ENCODE peak calls at places on chromosome 4, in five cellular contexts. One of them, this sample, is unnamed.

GRCh38 chr4:123977623-123978022 is 581.0 kb downstream of the SPRY1 start:
- DNase-seq in activated T-cell treated with anti-CD3 and anti-CD28 coated beads, Interleukin-2, amount 50 U/mL, for 72 hours: no peak
- DNase-seq in stimulated activated CD4-positive, alpha-beta T cell treated with anti-CD3 and anti-CD28 coated beads, TNF-alpha, amount 100 ng/mL, for 24 hours: no peak
- DNase-seq in stimulated activated CD8-positive, alpha-beta memory T cell treated with anti-CD3 and anti-CD28 coated beads, Interleukin-7, amount 100 ng/mL, for 1 hour: no peak
- DNase-seq in EL: no peak
- DNase-seq in this sample: no peak

GRCh38 chr4:106444557-106444956 is 76.0 kb upstream of the GIMD1 start:
- DNase-seq in stimulated activated CD8-positive, alpha-beta memory T cell treated with anti-CD3 and anti-CD28 coated beads, Interleukin-7, amount 100 ng/mL, for 1 hour: no peak
- DNase-seq in stimulated activated CD4-positive, alpha-beta T cell treated with anti-CD3 and anti-CD28 coated beads, TNF-alpha, amount 100 ng/mL, for 24 hours: no peak
- DNase-seq in EL: peak
- DNase-seq in activated T-cell treated with anti-CD3 and anti-CD28 coated beads, Interleukin-2, amount 50 U/mL, for 72 hours: no peak
- DNase-seq in this sample: no peak

GRCh38 chr4:151409470-151410313 is 716 bp downstream of the FHIP1A start:
- DNase-seq in stimulated activated CD8-positive, alpha-beta memory T cell treated with anti-CD3 and anti-CD28 coated beads, Interleukin-7, amount 100 ng/mL, for 1 hour: no peak
- DNase-seq in stimulated activated CD4-positive, alpha-beta T cell treated with anti-CD3 and anti-CD28 coated beads, TNF-alpha, amount 100 ng/mL, for 24 hours: no peak
- DNase-seq in EL: no peak
- DNase-seq in activated T-cell treated with anti-CD3 and anti-CD28 coated beads, Interleukin-2, amount 50 U/mL, for 72 hours: no peak
- DNase-seq in this sample: no peak

GRCh38 chr4:78581626-78582025 is 30.1 kb downstream of the ANXA3 start:
- DNase-seq in activated T-cell treated with anti-CD3 and anti-CD28 coated beads, Interleukin-2, amount 50 U/mL, for 72 hours: no peak
- DNase-seq in stimulated activated CD4-positive, alpha-beta T cell treated with anti-CD3 and anti-CD28 coated beads, TNF-alpha, amount 100 ng/mL, for 24 hours: no peak
- DNase-seq in stimulated activated CD8-positive, alpha-beta memory T cell treated with anti-CD3 and anti-CD28 coated beads, Interleukin-7, amount 100 ng/mL, for 1 hour: no peak
- DNase-seq in EL: no peak
- DNase-seq in this sample: no peak

GRCh38 chr4:6719611-6720179 is 3.7 kb downstream of the BLOC1S4 start:
- DNase-seq in activated T-cell treated with anti-CD3 and anti-CD28 coated beads, Interleukin-2, amount 50 U/mL, for 72 hours: no peak
- DNase-seq in stimulated activated CD8-positive, alpha-beta memory T cell treated with anti-CD3 and anti-CD28 coated beads, Interleukin-7, amount 100 ng/mL, for 1 hour: no peak
- DNase-seq in stimulated activated CD4-positive, alpha-beta T cell treated with anti-CD3 and anti-CD28 coated beads, TNF-alpha, amount 100 ng/mL, for 24 hours: no peak
- DNase-seq in EL: no peak
- DNase-seq in this sample: no peak

GRCh38 chr4:75477201-75477600 is 37.0 kb downstream of the RCHY1 start:
- DNase-seq in stimulated activated CD8-positive, alpha-beta memory T cell treated with anti-CD3 and anti-CD28 coated beads, Interleukin-7, amount 100 ng/mL, for 1 hour: no peak
- DNase-seq in activated T-cell treated with anti-CD3 and anti-CD28 coated beads, Interleukin-2, amount 50 U/mL, for 72 hours: no peak
- DNase-seq in EL: no peak
- DNase-seq in stimulated activated CD4-positive, alpha-beta T cell treated with anti-CD3 and anti-CD28 coated beads, TNF-alpha, amount 100 ng/mL, for 24 hours: no peak
- DNase-seq in this sample: no peak

GRCh38 chr4:56783986-56784385 is 37.5 kb downstream of the SPINK2 start:
- DNase-seq in EL: no peak
- DNase-seq in activated T-cell treated with anti-CD3 and anti-CD28 coated beads, Interleukin-2, amount 50 U/mL, for 72 hours: no peak
- DNase-seq in stimulated activated CD4-positive, alpha-beta T cell treated with anti-CD3 and anti-CD28 coated beads, TNF-alpha, amount 100 ng/mL, for 24 hours: no peak
- DNase-seq in stimulated activated CD8-positive, alpha-beta memory T cell treated with anti-CD3 and anti-CD28 coated beads, Interleukin-7, amount 100 ng/mL, for 1 hour: no peak
- DNase-seq in this sample: no peak

GRCh38 chr4:135050086-135050717 is 848.6 kb upstream of the PABPC4L start:
- DNase-seq in EL: no peak
- DNase-seq in stimulated activated CD4-positive, alpha-beta T cell treated with anti-CD3 and anti-CD28 coated beads, TNF-alpha, amount 100 ng/mL, for 24 hours: no peak
- DNase-seq in stimulated activated CD8-positive, alpha-beta memory T cell treated with anti-CD3 and anti-CD28 coated beads, Interleukin-7, amount 100 ng/mL, for 1 hour: no peak
- DNase-seq in activated T-cell treated with anti-CD3 and anti-CD28 coated beads, Interleukin-2, amount 50 U/mL, for 72 hours: no peak
- DNase-seq in this sample: no peak

GRCh38 chr4:7248857-7249256 is 56.5 kb downstream of the SORCS2 start:
- DNase-seq in activated T-cell treated with anti-CD3 and anti-CD28 coated beads, Interleukin-2, amount 50 U/mL, for 72 hours: no peak
- DNase-seq in stimulated activated CD8-positive, alpha-beta memory T cell treated with anti-CD3 and anti-CD28 coated beads, Interleukin-7, amount 100 ng/mL, for 1 hour: no peak
- DNase-seq in stimulated activated CD4-positive, alpha-beta T cell treated with anti-CD3 and anti-CD28 coated beads, TNF-alpha, amount 100 ng/mL, for 24 hours: no peak
- DNase-seq in EL: no peak
- DNase-seq in this sample: no peak

GRCh38 chr4:26032142-26032541 is 118.1 kb downstream of the SMIM20 start:
- DNase-seq in EL: peak
- DNase-seq in stimulated activated CD4-positive, alpha-beta T cell treated with anti-CD3 and anti-CD28 coated beads, TNF-alpha, amount 100 ng/mL, for 24 hours: no peak
- DNase-seq in activated T-cell treated with anti-CD3 and anti-CD28 coated beads, Interleukin-2, amount 50 U/mL, for 72 hours: no peak
- DNase-seq in stimulated activated CD8-positive, alpha-beta memory T cell treated with anti-CD3 and anti-CD28 coated beads, Interleukin-7, amount 100 ng/mL, for 1 hour: no peak
- DNase-seq in this sample: no peak

This sample was measured in effector memory CD4-positive, alpha-beta T cell.